ENCODE peak calls at places on chromosomes 12 and 14, in six cellular contexts. W, K, S, I, D and H are unnamed samples.

GRCh38 chr12:14664434-14665023 is 31.9 kb downstream of the GUCY2C start:
- DNase-seq in W (no peak), K (peak; percentile 29), S (peak; percentile 58), I (no peak), D (peak; percentile 1), H (peak; percentile 25)

GRCh38 chr12:32292175-32292574 is 107.2 kb upstream of the FGD4 start:
- DNase-seq in W (no peak), K (no peak), S (no peak), I (no peak), D (no peak), H (no peak)

GRCh38 chr12:96824074-96824837 is 82.8 kb upstream of the NEDD1 start:
- DNase-seq in W (no peak), K (no peak), S (no peak), I (no peak), D (no peak), H (no peak)

GRCh38 chr12:69274861-69275260 is 35.5 kb downstream of the CPSF6 start:
- DNase-seq in W (no peak), K (no peak), S (no peak), I (no peak), D (peak; percentile 49), H (no peak)

GRCh38 chr12:111447571-111448265 is 42.0 kb downstream of the SH2B3 start:
- DNase-seq in W (no peak), K (no peak), S (no peak), I (no peak), D (no peak), H (no peak)

GRCh38 chr14:75562048-75562447 is 16.4 kb upstream of the FLVCR2 start:
- DNase-seq in W (no peak), K (no peak), S (no peak), I (no peak), D (no peak), H (no peak)

GRCh38 chr12:8823565-8824300 is 1.3 kb downstream of the A2ML1 start:
- DNase-seq in W (peak; percentile 85), K (peak; percentile 56), S (peak; percentile 33), I (no peak), D (peak; percentile 16), H (no peak)

GRCh38 chr12:111156304-111156703 is 212.6 kb downstream of the PHETA1 start:
- DNase-seq in W (no peak), K (no peak), S (peak; percentile 32), I (no peak), D (no peak), H (no peak)

GRCh38 chr12:132618683-132619043 is at the start of gene P2RX2:
- DNase-seq in W (peak; percentile 32), K (no peak), S (no peak), I (no peak), D (no peak), H (peak; percentile 16)

GRCh38 chr14:21940887-21941855 is 267.6 kb upstream of the OR4E1 start:
- DNase-seq in W (peak; percentile 44), K (peak; percentile 5), S (peak; percentile 56), I (no peak), D (no peak), H (peak; percentile 8)

GRCh38 chr12:53600490-53601295 is 25.5 kb downstream of the ATF7 start:
- DNase-seq in W (no peak), K (no peak), S (no peak), I (no peak), D (no peak), H (no peak)

GRCh38 chr12:39990122-39991101 is 115.5 kb downstream of the SLC2A13 start:
- DNase-seq in W (peak; percentile 22), K (peak; percentile 56), S (peak; percentile 53), I (peak; percentile 2), D (peak; percentile 7), H (peak; percentile 71)

GRCh38 chr14:90721619-90722305 is 94.5 kb downstream of the TTC7B start:
- DNase-seq in W (no peak), K (no peak), S (no peak), I (no peak), D (peak; percentile 69), H (no peak)

GRCh38 chr12:89379100-89379838 is 27.0 kb upstream of the DUSP6 start:
- DNase-seq in W (no peak), K (no peak), S (no peak), I (no peak), D (no peak), H (no peak)

GRCh38 chr12:119751961-119752360 is 84.0 kb downstream of the PRKAB1 start:
- DNase-seq in W (no peak), K (no peak), S (no peak), I (no peak), D (no peak), H (no peak)

GRCh38 chr14:50476134-50476533 is 56.2 kb downstream of the MAP4K5 start:
- DNase-seq in W (no peak), K (no peak), S (no peak), I (no peak), D (no peak), H (no peak)

GRCh38 chr12:11839093-11839641 is 189.7 kb downstream of the ETV6 start:
- DNase-seq in W (no peak), K (no peak), S (no peak), I (no peak), D (peak; percentile 83), H (no peak)

GRCh38 chr14:92481386-92481785 is 32.2 kb upstream of the RIN3 start:
- DNase-seq in W (no peak), K (no peak), S (peak; percentile 20), I (no peak), D (peak; percentile 61), H (no peak)

GRCh38 chr14:103101964-103102688 is 7.6 kb downstream of the EXOC3L4 start:
- DNase-seq in W (no peak), K (no peak), S (no peak), I (no peak), D (no peak), H (no peak)

GRCh38 chr14:101075025-101075800 is 171.7 kb upstream of the RTL1 start:
- DNase-seq in W (no peak), K (no peak), S (no peak), I (no peak), D (no peak), H (no peak)

GRCh38 chr14:65377576-65377975 is 35.0 kb upstream of the FUT8 start:
- DNase-seq in W (no peak), K (no peak), S (peak; percentile 15), I (no peak), D (no peak), H (no peak)

GRCh38 chr14:92253381-92253894 is 69.5 kb upstream of the SLC24A4 start:
- DNase-seq in W (peak; percentile 45), K (no peak), S (peak; percentile 6), I (no peak), D (no peak), H (no peak)

GRCh38 chr14:52267501-52268190 is at the start of gene PTGDR:
- DNase-seq in W (peak; percentile 70), K (no peak), S (no peak), I (no peak), D (peak; percentile 8), H (no peak)

GRCh38 chr14:100118377-100119011 is 41.0 kb downstream of the DEGS2 start:
- DNase-seq in W (no peak), K (no peak), S (no peak), I (no peak), D (no peak), H (no peak)

GRCh38 chr12:6772729-6773661 is 675 bp downstream of the LAG3 start:
- DNase-seq in W (peak; percentile 48), K (no peak), S (no peak), I (no peak), D (no peak), H (no peak)

GRCh38 chr14:89309670-89310177 is 107.3 kb downstream of the FOXN3 start:
- DNase-seq in W (no peak), K (no peak), S (no peak), I (no peak), D (no peak), H (no peak)

GRCh38 chr12:109804820-109805761 is 28.1 kb downstream of the TRPV4 start:
- DNase-seq in W (peak; percentile 71), K (peak; percentile 42), S (peak; percentile 62), I (no peak), D (peak; percentile 17), H (peak; percentile 64)

GRCh38 chr12:56987551-56988053 is 18.7 kb downstream of the ZBTB39 start:
- DNase-seq in W (peak; percentile 89), K (peak; percentile 72), S (peak; percentile 82), I (peak; percentile 38), D (peak; percentile 20), H (peak; percentile 79)
- H3K9me3 ChIP-seq in W (no peaks in the 10 kb centered on the region), K (no peaks in the 10 kb centered on the region), S (no peaks in the 10 kb centered on the region), I (no peaks in the 10 kb centered on the region), D (no peaks in the 10 kb centered on the region), H (no peaks in the 10 kb centered on the region)

GRCh38 chr14:54564799-54565235 is 2.1 kb upstream of the SAMD4A start:
- DNase-seq in W (peak; percentile 34), K (no peak), S (peak; percentile 66), I (peak; percentile 57), D (peak; percentile 69), H (no peak)

GRCh38 chr14:54566152-54566409 is 847 bp upstream of the SAMD4A start:
- DNase-seq in W (no peak), K (no peak), S (no peak), I (no peak), D (no peak), H (no peak)

GRCh38 chr14:54565236-54566151 is 1.4 kb upstream of the SAMD4A start:
- DNase-seq in W (peak; percentile 88), K (peak; percentile 87), S (peak; percentile 83), I (peak; percentile 78), D (peak; percentile 80), H (peak; percentile 67)

GRCh38 chr14:54562334-54562733 is 4.6 kb upstream of the SAMD4A start:
- DNase-seq in W (no peak), K (no peak), S (no peak), I (no peak), D (peak; percentile 72), H (no peak)

GRCh38 chr14:54564071-54564798 is 2.7 kb upstream of the SAMD4A start:
- DNase-seq in W (peak; percentile 32), K (no peak), S (peak; percentile 64), I (no peak), D (peak; percentile 27), H (no peak)
- H3K4me3 ChIP-seq in W (peak overlapping the region; percentile 61), K (peak overlapping the region; percentile 87), S (peak overlapping the region; percentile 75), I (peak overlapping the region; percentile 80), D (peak overlapping the region; percentile 77), H (peak overlapping the region; percentile 64)

DNA sequence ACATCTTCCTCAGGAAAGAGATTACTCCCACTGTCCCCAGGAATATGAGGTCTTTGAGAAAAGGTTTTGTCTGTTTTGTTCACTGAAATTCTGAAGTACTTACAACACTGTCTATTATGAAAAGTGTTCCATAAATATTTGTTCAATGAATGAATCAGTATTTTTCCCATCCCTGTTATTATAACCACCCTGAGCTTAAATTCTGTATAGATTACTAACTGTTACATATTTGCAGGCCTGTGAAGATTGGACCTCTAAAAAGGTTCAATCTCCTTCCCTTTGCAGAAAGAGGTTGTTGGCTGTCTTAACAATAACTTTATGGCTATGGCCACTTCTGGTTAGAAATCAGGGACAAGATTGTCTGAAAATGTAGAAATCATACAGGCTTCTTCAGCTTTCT is 174.5 kb upstream of the NPAS3 start:
- DNase-seq in W (no peak), K (no peak), S (no peak), I (no peak), D (peak; percentile 13), H (no peak)
- H3K9me3 ChIP-seq in W (no peaks in the 10 kb centered on the region), K (no peaks in the 10 kb centered on the region), S (no peaks in the 10 kb centered on the region), I (no peaks in the 10 kb centered on the region), D (no peaks in the 10 kb centered on the region), H (no peaks in the 10 kb centered on the region)

DNA sequence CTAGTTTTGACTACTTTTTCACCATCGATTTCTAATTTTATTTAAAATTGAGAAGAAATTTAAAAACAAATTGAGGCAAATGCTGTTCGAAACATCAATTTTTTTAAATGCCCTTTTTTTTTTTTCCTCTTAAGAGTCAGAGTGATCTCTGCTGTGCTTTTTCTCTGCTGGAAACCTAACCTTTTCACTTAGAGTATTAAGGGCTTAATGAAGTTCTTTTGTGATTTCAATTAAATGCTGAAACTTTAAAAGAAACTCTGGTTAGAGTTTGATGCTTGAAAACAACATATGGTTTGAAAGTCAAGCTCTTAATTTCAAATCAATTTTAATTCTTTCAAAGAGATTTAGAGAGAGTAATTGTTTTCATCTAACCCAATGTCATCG is 171.8 kb downstream of the TMTC2 start:
- DNase-seq in W (peak; percentile 28), K (no peak), S (no peak), I (no peak), D (no peak), H (no peak)
- H3K4me3 ChIP-seq in W (peak overlapping the region; percentile 21), K (no peak overlapping the region), S (no peak overlapping the region), I (no peak overlapping the region), D (no peak overlapping the region), H (no peak overlapping the region)